ENCODE peak calls at places on chromosomes 13 and 19, in eight cellular contexts. X is IMR-90, K is LNCaP clone FGC, A is HFFc6, O is tibial nerve, B is GM10248, P is thoracic aorta, C is body of pancreas. Q is an unnamed sample.

GRCh38 chr13:96475103-96475502 is 385.2 kb downstream of the HS6ST3 start:
- DNase-seq in X (no peak), K (no peak), A (no peak), O (no peak), B (no peak), P (no peak), C (no peak), Q (no peak)

GRCh38 chr19:42022616-42023015 is 28.6 kb upstream of the ATP1A3 start:
- DNase-seq in X (no peak), K (no peak), A (no peak), O (no peak), B (no peak), P (no peak), C (no peak), Q (no peak)

GRCh38 chr19:54427586-54427985 is 12.3 kb downstream of the TTYH1 start:
- DNase-seq in X (no peak), K (no peak), A (no peak), O (no peak), B (no peak), P (no peak), C (no peak), Q (no peak)

GRCh38 chr19:49196527-49197240 is 39.1 kb downstream of the TRPM4 start:
- DNase-seq in X (no peak), K (no peak), A (no peak), O (no peak), B (no peak), P (no peak), C (no peak), Q (no peak)

GRCh38 chr13:33745370-33746324 is 72.3 kb upstream of the RFC3 start:
- DNase-seq in X (no peak), K (peak), A (no peak), O (peak), B (no peak), P (no peak), C (peak), Q (no peak)

GRCh38 chr19:55452381-55453325 is 8.8 kb downstream of the ISOC2 start:
- DNase-seq in X (peak), K (no peak), A (peak), O (peak), B (no peak), P (no peak), C (peak), Q (peak)

GRCh38 chr13:52780092-52780491 is 40.5 kb upstream of the CNMD start:
- DNase-seq in X (no peak), K (no peak), A (no peak), O (no peak), B (no peak), P (no peak), C (no peak), Q (no peak)

GRCh38 chr13:41561179-41561578 is 103.8 kb downstream of the RGCC start:
- DNase-seq in X (peak), K (no peak), A (no peak), O (no peak), B (no peak), P (no peak), C (no peak), Q (peak)

GRCh38 chr19:42290523-42291436 is 11.2 kb upstream of the PRR19 start:
- DNase-seq in X (no peak), K (no peak), A (no peak), O (no peak), B (no peak), P (no peak), C (no peak), Q (no peak)

GRCh38 chr13:111368091-111368490 is 47.6 kb downstream of the TEX29 start:
- DNase-seq in X (no peak), K (no peak), A (no peak), O (no peak), B (no peak), P (no peak), C (no peak), Q (no peak)

DNA sequence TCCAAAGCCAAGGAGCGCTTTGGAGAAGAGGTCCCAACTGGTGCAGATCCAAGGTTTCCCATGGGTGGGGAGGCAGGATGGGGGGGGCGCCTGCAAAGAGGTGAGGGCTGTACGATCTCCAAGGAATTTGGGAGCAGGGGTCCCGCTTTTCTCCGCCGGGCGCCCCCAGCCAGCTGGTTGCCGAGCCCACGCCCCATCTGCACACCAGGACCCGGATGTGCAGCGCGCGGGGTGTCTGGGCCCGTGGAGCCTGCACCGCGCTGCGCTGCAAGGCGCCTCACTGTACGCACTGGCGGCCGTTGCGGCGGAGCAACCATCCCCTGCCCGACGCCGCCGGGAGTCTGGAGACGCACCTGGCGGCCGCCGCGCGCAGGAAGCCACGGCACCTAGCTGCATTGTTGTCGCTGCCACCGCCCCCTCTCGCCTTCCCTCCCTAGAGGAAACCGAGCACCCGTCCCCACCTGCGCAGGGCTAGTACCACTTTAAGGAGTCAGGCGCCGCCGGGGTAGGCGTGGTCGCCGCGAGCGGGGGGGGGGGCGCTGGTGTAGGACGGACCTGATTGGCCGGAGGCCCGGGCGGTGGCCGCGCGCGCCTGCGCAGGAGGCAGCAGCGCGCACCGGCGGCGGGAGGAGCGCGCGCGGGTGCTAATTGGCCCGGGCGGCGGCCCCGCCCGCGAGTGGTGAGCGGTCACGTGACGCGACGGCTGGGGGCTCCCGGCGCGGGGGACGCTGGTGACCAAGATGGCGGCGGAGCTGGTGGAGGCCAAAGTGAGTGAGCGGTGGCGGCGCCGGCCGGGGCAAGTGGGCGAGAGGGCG is at the start of gene PIAS4:
- DNase-seq in X (peak), K (peak), A (peak), O (peak), B (peak), P (peak), C (peak), Q (peak)
- TF ChIP-seq CTCF in X (peak), K (no peak), A (no peak), O (no peak), B (no peak), P (no peak), C (no peak), Q (no peak)

GRCh38 chr19:11380653-11381534 is 3.2 kb downstream of the EPOR start:
- DNase-seq in X (peak), K (peak), A (peak), O (peak), B (peak), P (peak), C (peak), Q (peak)

GRCh38 chr19:11382898-11383705 is 1.0 kb downstream of the EPOR start:
- DNase-seq in X (no peak), K (no peak), A (peak), O (peak), B (peak), P (no peak), C (peak), Q (no peak)

GRCh38 chr19:11383706-11384048 is 437 bp downstream of the EPOR start:
- DNase-seq in X (no peak), K (no peak), A (no peak), O (no peak), B (no peak), P (no peak), C (no peak), Q (no peak)

GRCh38 chr19:11379857-11380350 is 4.2 kb downstream of the EPOR start:
- DNase-seq in X (no peak), K (no peak), A (no peak), O (no peak), B (no peak), P (no peak), C (no peak), Q (no peak)

GRCh38 chr19:11381535-11382369 is 2.4 kb downstream of the EPOR start:
- DNase-seq in X (peak), K (peak), A (peak), O (peak), B (peak), P (no peak), C (peak), Q (peak)
- TF ChIP-seq CTCF in X (peak), K (peak), A (peak), O (no peak), B (peak), P (no peak), C (no peak), Q (peak)

DNA sequence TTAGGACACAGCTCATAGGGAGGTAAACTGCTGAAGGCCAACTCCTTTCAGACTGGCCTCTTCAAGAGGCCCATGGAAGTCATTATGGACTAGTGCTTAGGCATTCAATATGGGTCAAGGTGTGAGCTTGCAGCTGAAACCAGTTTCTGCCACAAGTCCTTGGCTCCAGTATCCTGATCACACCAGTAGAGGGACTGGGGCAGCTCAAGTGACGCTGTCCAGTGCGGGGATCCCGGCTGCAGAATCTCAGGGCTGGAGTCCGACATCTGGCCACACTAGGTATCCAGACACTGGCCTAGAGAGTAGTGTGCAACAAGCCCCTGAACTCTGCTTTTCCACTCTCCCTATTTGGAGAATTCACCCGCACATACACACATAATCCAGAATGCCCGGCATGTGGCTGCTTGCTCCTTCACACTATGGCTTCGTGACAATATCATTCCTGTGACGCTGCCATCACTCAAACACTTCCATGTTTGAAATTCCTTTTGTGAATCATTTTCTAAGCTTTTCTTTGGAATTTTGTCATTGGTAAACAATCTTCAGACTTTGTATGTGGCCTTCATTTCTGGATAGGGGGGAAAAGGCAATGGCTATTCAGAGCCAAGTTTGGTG is 425.1 kb downstream of the EFNB2 start:
- DNase-seq in X (peak), K (no peak), A (no peak), O (no peak), B (no peak), P (no peak), C (no peak), Q (no peak)
- TF ChIP-seq CTCF in X (no peak), K (no peak), A (peak), O (no peak), B (no peak), P (no peak), C (no peak), Q (no peak)

GRCh38 chr13:50842711-50843255 is 709 bp downstream of the DLEU7 start:
- DNase-seq in X (no peak), K (no peak), A (no peak), O (no peak), B (no peak), P (no peak), C (no peak), Q (no peak)
- TF ChIP-seq CTCF in X (no peak), K (no peak), A (no peak), O (no peak), B (no peak), P (no peak), C (no peak), Q (no peak)

GRCh38 chr19:7687177-7687576 is 6.5 kb downstream of the TRAPPC5 start:
- DNase-seq in X (no peak), K (no peak), A (no peak), O (no peak), B (no peak), P (no peak), C (no peak), Q (no peak)
- TF ChIP-seq CTCF in X (no peak), K (no peak), A (no peak), O (no peak), B (no peak), P (no peak), C (no peak), Q (no peak)

GRCh38 chr19:2464389-2464788 is 7.6 kb upstream of the LMNB2 start:
- DNase-seq in X (no peak), K (no peak), A (no peak), O (no peak), B (no peak), P (no peak), C (no peak), Q (no peak)

GRCh38 chr19:2462635-2463421 is 6.1 kb upstream of the LMNB2 start:
- DNase-seq in X (peak), K (peak), A (peak), O (peak), B (no peak), P (peak), C (peak), Q (peak)

GRCh38 chr19:2460245-2460644 is 3.5 kb upstream of the LMNB2 start:
- DNase-seq in X (no peak), K (no peak), A (no peak), O (no peak), B (no peak), P (no peak), C (no peak), Q (no peak)

GRCh38 chr19:2458054-2458453 is 1.3 kb upstream of the LMNB2 start:
- DNase-seq in X (no peak), K (no peak), A (no peak), O (no peak), B (no peak), P (no peak), C (no peak), Q (no peak)

GRCh38 chr19:2461751-2462634 is 5.2 kb upstream of the LMNB2 start:
- DNase-seq in X (peak), K (no peak), A (peak), O (no peak), B (peak), P (no peak), C (peak), Q (peak)
- TF ChIP-seq CTCF in X (peak), K (no peak), A (peak), O (no peak), B (no peak), P (peak), C (no peak), Q (no peak)

GRCh38 chr19:19113040-19113541 is 25.2 kb downstream of the TMEM161A start:
- DNase-seq in X (peak), K (no peak), A (peak), O (no peak), B (peak), P (no peak), C (no peak), Q (peak)

GRCh38 chr19:19120308-19121156 is 17.7 kb downstream of the TMEM161A start:
- DNase-seq in X (peak), K (no peak), A (no peak), O (peak), B (peak), P (no peak), C (peak), Q (peak)

GRCh38 chr19:19111967-19112580 is 26.2 kb downstream of the TMEM161A start:
- DNase-seq in X (no peak), K (no peak), A (no peak), O (no peak), B (no peak), P (no peak), C (no peak), Q (no peak)

GRCh38 chr19:19119325-19120237 is 18.7 kb downstream of the TMEM161A start:
- DNase-seq in X (no peak), K (no peak), A (no peak), O (no peak), B (no peak), P (no peak), C (no peak), Q (no peak)

GRCh38 chr19:19115954-19116353 is 22.3 kb downstream of the TMEM161A start:
- DNase-seq in X (no peak), K (no peak), A (no peak), O (peak), B (peak), P (no peak), C (peak), Q (peak)
- TF ChIP-seq CTCF in X (peak), K (peak), A (peak), O (peak), B (peak), P (peak), C (no peak), Q (peak)

DNA sequence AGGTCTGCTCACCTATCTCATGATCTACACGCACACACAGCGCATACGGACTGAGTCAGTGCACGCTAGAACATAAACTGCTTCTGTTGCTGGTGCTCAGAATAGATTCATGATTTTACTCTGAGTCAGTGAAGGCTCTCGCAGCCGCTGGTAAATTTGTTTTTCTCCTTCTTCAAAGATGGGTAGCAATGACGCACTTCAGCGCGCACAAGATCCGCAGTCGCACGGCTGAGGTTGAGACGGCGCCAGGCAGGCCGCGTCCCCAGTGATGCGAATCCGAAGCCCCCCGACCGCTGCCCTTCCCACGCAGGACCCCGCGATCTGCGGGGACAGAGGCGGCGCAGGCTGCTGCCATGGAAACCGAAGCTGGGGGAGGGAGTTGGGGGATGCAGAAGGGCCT is 103.7 kb upstream of the USP29 start:
- DNase-seq in X (no peak), K (no peak), A (no peak), O (no peak), B (no peak), P (no peak), C (no peak), Q (no peak)
- TF ChIP-seq CTCF in X (no peak), K (no peak), A (no peak), O (no peak), B (no peak), P (no peak), C (no peak), Q (no peak)